ENCODE peak calls at places on chromosome 2, in eight cellular contexts. T is SK-N-SH, J is PC-9, G is ascending aorta, L is tibial artery, Q is OCI-LY7, R is sigmoid colon, V is colonic mucosa. Z is an unnamed sample.

GRCh38 chr2:66301073-66301766 is 133.7 kb upstream of the MEIS1 start:
- DNase-seq in Q (no peak), R (peak), T (no peak), G (peak), L (peak), V (no peak), J (no peak), Z (no peak)

GRCh38 chr2:1487758-1488715 is 74.8 kb downstream of the TPO start:
- DNase-seq in L (no peak), T (peak), Q (no peak), G (no peak), J (no peak), R (peak), V (no peak), Z (peak)

GRCh38 chr2:1593371-1594205 is 150.7 kb downstream of the PXDN start:
- DNase-seq in G (peak), V (no peak), L (no peak), J (peak), T (peak), Q (no peak), R (no peak), Z (peak)

GRCh38 chr2:78780321-78780720 is 245.2 kb upstream of the REG3G start:
- DNase-seq in T (peak), V (no peak), J (no peak), L (no peak), G (no peak), R (no peak), Q (no peak), Z (no peak)

GRCh38 chr2:130183500-130184373 is 1.7 kb downstream of the MZT2B start:
- DNase-seq in Q (no peak), R (peak), V (no peak), J (no peak), G (no peak), T (peak), L (no peak), Z (no peak)

GRCh38 chr2:55163258-55163657 is 68.8 kb downstream of the CLHC1 start:
- DNase-seq in Q (no peak), G (no peak), V (no peak), T (peak), R (no peak), J (no peak), L (no peak), Z (no peak)

GRCh38 chr2:9554841-9555337 is 741 bp downstream of the ADAM17 start:
- DNase-seq in T (peak), J (peak), Q (peak), L (peak), G (peak), R (no peak), V (peak), Z (no peak)

GRCh38 chr2:62733546-62733945 is 28.0 kb downstream of the EHBP1 start:
- DNase-seq in G (no peak), T (no peak), L (no peak), V (no peak), R (no peak), J (no peak), Q (no peak), Z (no peak)

GRCh38 chr2:24220534-24221281 is 45.9 kb downstream of the FAM228A start:
- DNase-seq in L (no peak), Q (no peak), V (no peak), R (no peak), T (no peak), G (no peak), J (no peak), Z (no peak)

GRCh38 chr2:85578243-85579180 is 1.1 kb downstream of the VAMP8 start:
- DNase-seq in T (no peak), Q (peak), V (peak), G (peak), J (peak), L (peak), R (peak), Z (no peak)
- H3K4me3 ChIP-seq in T (no peak), Q (peak), V (peak), G (peak), J (peak), L (peak), R (peak), Z (peak)

GRCh38 chr2:150526827-150527226 is 39.4 kb upstream of the RND3 start:
- DNase-seq in R (no peak), G (no peak), Q (no peak), T (no peak), L (no peak), V (no peak), J (peak), Z (no peak)

GRCh38 chr2:150531626-150532419 is 44.4 kb upstream of the RND3 start:
- DNase-seq in R (no peak), Q (no peak), V (no peak), L (no peak), G (no peak), J (no peak), T (no peak), Z (no peak)

GRCh38 chr2:150532883-150533282 is 45.4 kb upstream of the RND3 start:
- DNase-seq in Q (no peak), J (no peak), G (no peak), R (no peak), V (no peak), L (no peak), T (no peak), Z (no peak)

GRCh38 chr2:150528861-150529801 is 41.7 kb upstream of the RND3 start:
- DNase-seq in J (peak), T (no peak), G (no peak), L (no peak), V (no peak), Q (no peak), R (no peak), Z (no peak)

GRCh38 chr2:150530168-150530567 is 42.7 kb upstream of the RND3 start:
- DNase-seq in L (no peak), T (no peak), J (no peak), R (no peak), V (no peak), Q (no peak), G (no peak), Z (no peak)
- H3K27ac ChIP-seq in L (no peak), T (peak), J (peak), R (no peak), V (no peak), Q (no peak), G (no peak), Z (no peak)

DNA sequence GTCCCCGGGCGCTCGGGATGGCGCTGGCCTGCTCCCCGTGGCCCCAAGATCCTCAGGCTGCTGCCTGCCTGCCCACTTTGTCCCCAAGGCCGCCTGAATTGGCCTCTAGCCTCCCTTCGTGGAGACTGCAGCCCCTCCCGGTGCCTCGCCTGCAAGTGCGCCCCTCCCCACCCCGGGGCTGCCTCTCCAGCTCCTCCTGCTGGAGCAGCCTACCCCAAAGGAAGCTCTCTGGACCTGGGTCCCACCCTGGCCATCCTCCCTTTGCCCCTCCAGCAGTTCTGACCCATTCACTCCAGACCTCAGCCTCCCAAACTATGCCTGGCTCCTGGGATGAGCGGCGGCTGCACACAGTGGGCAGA is 6.2 kb downstream of the ESPNL start:
- DNase-seq in V (no peak), J (no peak), R (peak), T (peak), Q (no peak), G (peak), L (no peak), Z (no peak)
- TF ChIP-seq CTCF in V (no peak), J (no peak), R (no peak), T (no peak), Q (peak), G (no peak), L (no peak), Z (no peak)

DNA sequence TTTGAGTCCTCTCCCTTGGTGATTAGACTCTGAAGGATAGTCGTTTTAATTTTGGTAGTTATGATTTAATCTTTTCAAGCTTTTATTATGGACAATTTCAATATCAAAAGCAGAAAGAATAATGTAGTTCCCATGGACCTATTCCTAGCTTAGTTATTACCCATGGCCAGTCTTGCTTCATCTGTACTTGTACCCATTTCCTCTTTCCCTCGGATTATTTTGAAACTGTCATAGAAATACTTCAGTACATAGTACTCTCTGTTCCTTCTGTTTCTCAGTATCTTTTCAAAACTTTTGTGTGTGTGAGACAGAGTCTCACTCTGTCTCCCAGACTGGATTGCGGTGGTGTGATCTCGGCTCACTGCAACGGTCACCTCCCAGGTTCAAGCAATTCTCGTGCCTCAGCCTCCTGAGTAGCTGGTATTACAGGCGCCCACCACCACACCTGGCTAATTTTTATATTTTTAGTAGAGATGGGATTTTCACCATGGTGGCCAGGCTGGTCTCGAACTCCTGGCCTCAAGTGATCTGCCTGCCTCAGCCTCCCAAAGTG is 238.7 kb downstream of the PRKCE start:
- DNase-seq in J (no peak), G (no peak), L (no peak), Q (no peak), R (no peak), T (no peak), V (no peak), Z (no peak)
- H3K4me3 ChIP-seq in J (no peak), G (no peak), L (no peak), Q (no peak), R (no peak), T (no peak), V (no peak), Z (no peak)

GRCh38 chr2:53903011-53903410 is 43.2 kb upstream of the GPR75 start:
- DNase-seq in V (no peak), Q (no peak), R (no peak), G (no peak), J (no peak), T (no peak), L (no peak), Z (no peak)
- H3K27ac ChIP-seq in V (no peak), Q (no peak), R (no peak), G (no peak), J (no peak), T (no peak), L (no peak), Z (no peak)

DNA sequence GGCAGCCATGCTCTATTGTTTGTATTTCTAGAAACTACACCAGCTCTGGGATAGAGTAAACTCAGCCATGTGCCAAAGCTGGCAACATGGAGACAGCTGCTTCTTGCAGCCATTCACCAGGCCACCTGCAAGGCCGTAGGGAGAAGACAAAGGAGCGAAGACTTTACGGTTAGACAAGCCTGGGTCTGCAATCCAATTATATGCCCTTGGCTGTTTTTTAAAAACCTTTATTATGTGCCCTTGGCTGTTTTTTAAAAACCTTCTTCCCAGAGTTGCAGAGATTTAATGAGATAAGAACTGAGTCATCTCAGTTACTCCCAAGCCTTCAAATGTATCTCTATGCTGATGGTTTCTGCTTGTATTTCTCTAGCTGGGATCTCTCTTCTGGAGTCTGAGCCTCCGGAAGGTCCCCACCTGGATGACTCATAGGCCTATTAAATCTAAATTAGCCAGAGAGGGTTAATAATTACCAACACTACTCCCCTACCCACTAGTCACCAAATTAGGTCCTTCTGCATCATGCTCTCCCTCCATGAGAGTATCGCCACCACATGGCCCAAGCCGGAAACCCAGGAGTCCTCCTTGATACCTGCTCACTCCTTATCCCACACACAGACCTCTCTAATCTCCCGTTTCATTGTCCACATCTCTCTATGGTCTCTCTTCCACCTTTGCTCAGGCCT is 17.5 kb upstream of the DPP4 start:
- DNase-seq in J (no peak), Q (no peak), T (no peak), V (peak), G (no peak), L (no peak), R (no peak), Z (no peak)
- TF ChIP-seq CTCF in J (no peak), Q (peak), T (peak), V (peak), G (no peak), L (no peak), R (no peak), Z (no peak)

DNA sequence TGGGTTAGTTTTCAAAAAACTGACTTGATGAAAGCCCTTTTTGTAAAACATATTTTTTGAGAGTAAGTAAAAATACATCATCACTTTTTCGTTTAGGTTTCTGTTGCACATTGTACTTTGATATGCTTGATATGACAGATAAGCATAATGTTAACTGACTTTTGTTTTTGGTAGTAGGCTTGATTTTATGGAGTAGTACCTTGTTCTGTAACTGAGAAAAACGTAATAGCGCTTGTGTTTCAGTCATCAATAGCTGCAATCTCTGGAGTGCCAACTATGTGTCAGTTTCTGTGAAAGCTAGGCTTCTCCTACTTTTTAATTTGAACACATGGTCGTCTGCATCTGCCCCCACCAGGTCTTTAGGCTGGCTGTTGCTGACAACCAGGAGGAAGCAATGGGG is 1.3 kb downstream of the LCLAT1 start:
- DNase-seq in J (no peak), L (no peak), Q (no peak), G (no peak), R (no peak), V (no peak), T (no peak), Z (no peak)
- H3K4me3 ChIP-seq in J (peak), L (peak), Q (peak), G (no peak), R (no peak), V (peak), T (peak), Z (peak)

Z was measured in coronary artery.